ENCODE peak calls at places on chromosomes 13 and 19, in seven cellular contexts. F is osteocyte, A is HT1080, D is myocyte, J is stomach, Y is ovary, B is OCI-M1. V is an unnamed sample.

GRCh38 chr13:93227906-93228801 is 1.5 kb downstream of the GPC6 start:
- DNase-seq in F (peak; percentile 92), A (peak; percentile 86), D (peak; percentile 96), J (peak; percentile 28), Y (peak; percentile 73), B (peak; percentile 22), V (no peak)

GRCh38 chr13:29315847-29316246 is 279.6 kb downstream of the SLC7A1 start:
- DNase-seq in F (no peak), A (no peak), D (no peak), J (no peak), Y (no peak), B (no peak), V (no peak)

GRCh38 chr13:113991191-113991669 is 17.4 kb upstream of the C13orf46 start:
- DNase-seq in F (no peak), A (no peak), D (peak; percentile 96), J (no peak), Y (no peak), B (no peak), V (no peak)

GRCh38 chr19:5292453-5292842 is 48.2 kb downstream of the PTPRS start:
- DNase-seq in F (no peak), A (no peak), D (no peak), J (peak; percentile 60), Y (no peak), B (peak; percentile 88), V (no peak)

GRCh38 chr13:73521291-73521626 is 462.5 kb downstream of the KLF5 start:
- DNase-seq in F (no peak), A (no peak), D (no peak), J (no peak), Y (no peak), B (peak; percentile 39), V (no peak)

GRCh38 chr19:1171755-1172352 is 2.2 kb downstream of the SBNO2 start:
- DNase-seq in F (peak; percentile 83), A (no peak), D (no peak), J (peak; percentile 32), Y (no peak), B (no peak), V (no peak)

GRCh38 chr19:35232912-35233311 is 4.4 kb upstream of the FAM187B start:
- DNase-seq in F (peak; percentile 40), A (no peak), D (no peak), J (no peak), Y (no peak), B (no peak), V (no peak)

GRCh38 chr13:110306340-110306959 is 507 bp downstream of the COL4A1 start:
- DNase-seq in F (no peak), A (peak; percentile 18), D (peak; percentile 55), J (no peak), Y (peak; percentile 58), B (no peak), V (no peak)

GRCh38 chr19:35363711-35364425 is 5.6 kb downstream of the FFAR3 start:
- DNase-seq in F (peak; percentile 44), A (no peak), D (no peak), J (peak; percentile 20), Y (no peak), B (no peak), V (no peak)

GRCh38 chr19:38303517-38304351 is at the start of gene C19orf33:
- DNase-seq in F (no peak), A (peak; percentile 70), D (peak; percentile 10), J (peak; percentile 88), Y (no peak), B (no peak), V (no peak)

GRCh38 chr19:52542984-52543664 is 15.7 kb downstream of the ZNF808 start:
- DNase-seq in F (no peak), A (no peak), D (no peak), J (no peak), Y (no peak), B (no peak), V (peak; percentile 39)

GRCh38 chr13:29497137-29497654 is 98.3 kb downstream of the SLC7A1 start:
- DNase-seq in F (peak; percentile 90), A (no peak), D (peak; percentile 92), J (no peak), Y (peak; percentile 71), B (no peak), V (no peak)

GRCh38 chr13:69107436-69107835 is 1000.2 kb upstream of the ATXN8OS start:
- DNase-seq in F (no peak), A (no peak), D (no peak), J (no peak), Y (no peak), B (no peak), V (no peak)

GRCh38 chr19:55640043-55640576 is 692 bp upstream of the ZNF580 start:
- DNase-seq in F (no peak), A (no peak), D (peak; percentile 78), J (peak; percentile 71), Y (peak; percentile 78), B (no peak), V (peak; percentile 57)

GRCh38 chr19:41930322-41930722 is 2.1 kb upstream of the ERFL start:
- DNase-seq in F (no peak), A (no peak), D (no peak), J (no peak), Y (no peak), B (no peak), V (no peak)

GRCh38 chr19:48997972-48998371 is 4.3 kb downstream of the RUVBL2 start:
- DNase-seq in F (no peak), A (peak; percentile 61), D (peak; percentile 72), J (peak; percentile 56), Y (no peak), B (peak; percentile 83), V (no peak)

GRCh38 chr19:35294859-35295258 is 2.9 kb downstream of the MAG start:
- DNase-seq in F (no peak), A (no peak), D (no peak), J (no peak), Y (no peak), B (no peak), V (no peak)

GRCh38 chr19:31342926-31343325 is 6.3 kb downstream of the TSHZ3 start:
- DNase-seq in F (no peak), A (no peak), D (peak; percentile 26), J (no peak), Y (no peak), B (no peak), V (no peak)

GRCh38 chr19:31667106-31667505 is 317.9 kb upstream of the TSHZ3 start:
- DNase-seq in F (no peak), A (no peak), D (no peak), J (no peak), Y (no peak), B (no peak), V (no peak)

GRCh38 chr13:101572456-101572855 is 120.0 kb downstream of the ITGBL1 start:
- DNase-seq in F (no peak), A (peak; percentile 43), D (no peak), J (no peak), Y (no peak), B (no peak), V (no peak)

GRCh38 chr13:98842858-98843481 is 90.5 kb upstream of the SLC15A1 start:
- DNase-seq in F (peak; percentile 90), A (peak; percentile 72), D (peak; percentile 70), J (peak; percentile 71), Y (peak; percentile 67), B (peak; percentile 88), V (peak; percentile 15)

GRCh38 chr19:47427241-47428176 is 8.2 kb upstream of the MEIS3 start:
- DNase-seq in F (peak; percentile 90), A (peak; percentile 63), D (peak; percentile 52), J (peak; percentile 65), Y (peak; percentile 55), B (peak; percentile 90), V (peak; percentile 75)

GRCh38 chr19:56091751-56092546 is 29.1 kb downstream of the ZNF787 start:
- DNase-seq in F (no peak), A (no peak), D (no peak), J (no peak), Y (no peak), B (no peak), V (no peak)

GRCh38 chr19:6866646-6867255 is 20.6 kb upstream of the ADGRE1 start:
- DNase-seq in F (no peak), A (peak; percentile 5), D (no peak), J (no peak), Y (no peak), B (no peak), V (no peak)

GRCh38 chr19:4707956-4708650 is 15.5 kb downstream of the DPP9 start:
- DNase-seq in F (no peak), A (no peak), D (peak; percentile 87), J (peak; percentile 85), Y (no peak), B (no peak), V (no peak)

GRCh38 chr19:46639356-46640061 is 3.5 kb upstream of the GNG8 start:
- DNase-seq in F (peak; percentile 87), A (peak; percentile 58), D (no peak), J (no peak), Y (peak; percentile 84), B (peak; percentile 69), V (no peak)

GRCh38 chr19:45113628-45114027 is 20.6 kb downstream of the PPP1R37 start:
- DNase-seq in F (no peak), A (no peak), D (no peak), J (peak; percentile 76), Y (no peak), B (no peak), V (no peak)

GRCh38 chr19:12867120-12868099 is 13.8 kb downstream of the DNASE2 start:
- DNase-seq in F (peak; percentile 87), A (no peak), D (peak; percentile 21), J (peak; percentile 73), Y (peak; percentile 81), B (peak; percentile 85), V (peak; percentile 65)

GRCh38 chr13:91187522-91187921 is 160.0 kb upstream of the MIR17HG start:
- DNase-seq in F (no peak), A (no peak), D (no peak), J (no peak), Y (no peak), B (no peak), V (no peak)

GRCh38 chr19:28577199-28577598 is 635.8 kb downstream of the UQCRFS1 start:
- DNase-seq in F (no peak), A (no peak), D (no peak), J (no peak), Y (no peak), B (no peak), V (no peak)

GRCh38 chr13:19601749-19602725 is 31.4 kb upstream of the MPHOSPH8 start:
- DNase-seq in F (peak; percentile 84), A (peak; percentile 61), D (no peak), J (peak; percentile 37), Y (no peak), B (peak; percentile 67), V (peak; percentile 21)

GRCh38 chr13:99176309-99177276 is 24.1 kb upstream of the UBAC2 start:
- DNase-seq in F (peak; percentile 88), A (peak; percentile 51), D (peak; percentile 67), J (peak; percentile 81), Y (peak; percentile 71), B (peak; percentile 76), V (peak; percentile 70)

GRCh38 chr13:32125221-32125621 is 93.6 kb downstream of the FRY start:
- DNase-seq in F (no peak), A (no peak), D (no peak), J (no peak), Y (no peak), B (no peak), V (no peak)

GRCh38 chr19:34430738-34431625 is 2.8 kb downstream of the UBA2 start:
- DNase-seq in F (no peak), A (peak; percentile 39), D (peak; percentile 43), J (no peak), Y (no peak), B (peak; percentile 86), V (peak; percentile 12)

GRCh38 chr13:83498486-83499190 is 383.6 kb downstream of the SLITRK1 start:
- DNase-seq in F (no peak), A (peak; percentile 71), D (peak; percentile 60), J (no peak), Y (no peak), B (no peak), V (no peak)

V was measured in CD8-positive, alpha-beta memory T cell.